ENCODE peak calls at places on chromosomes 13 and 19, in five cellular contexts. K is ascending aorta; V is CD8-positive, alpha-beta memory T cell; E is tibial nerve; O is uterus. T is an unnamed sample.
A peak's percentile ranks its signal among the peaks of the same experiment; 100 is the strongest.

GRCh38 chr19:7995756-7996155 is 9.7 kb downstream of the ELAVL1 start:
- DNase-seq in V (no peak), E (no peak), O (no peak), K (no peak), T (no peak)

GRCh38 chr19:49749055-49749716 is 13.9 kb downstream of the TSKS start:
- DNase-seq in V (no peak), O (no peak), K (no peak), E (no peak), T (no peak)

GRCh38 chr19:50555447-50556235 is 12.6 kb downstream of the LRRC4B start:
- DNase-seq in V (no peak), O (no peak), E (no peak), K (no peak), T (no peak)

GRCh38 chr13:20474515-20474914 is 51.1 kb downstream of the CRYL1 start:
- DNase-seq in E (no peak), V (no peak), K (no peak), O (no peak), T (no peak)

GRCh38 chr13:109479991-109480696 is 306.2 kb downstream of the IRS2 start:
- DNase-seq in O (no peak), V (no peak), K (no peak), E (no peak), T (no peak)

GRCh38 chr13:25286308-25286968 is 850 bp downstream of the MTMR6 start:
- DNase-seq in K (no peak), E (no peak), O (no peak), V (peak; percentile 47), T (peak; percentile 44)

GRCh38 chr13:19597523-19597922 is 35.9 kb upstream of the MPHOSPH8 start:
- DNase-seq in V (no peak), E (no peak), K (no peak), O (no peak), T (no peak)

GRCh38 chr19:12891553-12892021 is 627 bp downstream of the GCDH start:
- DNase-seq in O (no peak), V (no peak), K (no peak), E (no peak), T (no peak)

GRCh38 chr19:35973487-35973886 is 21.5 kb upstream of the SDHAF1 start:
- DNase-seq in V (no peak), E (no peak), K (no peak), O (no peak), T (no peak)

GRCh38 chr13:106610511-106610910 is 42.6 kb upstream of the ARGLU1 start:
- DNase-seq in V (no peak), O (no peak), E (no peak), K (no peak), T (no peak)

GRCh38 chr19:3285647-3286176 is 61.3 kb downstream of the CELF5 start:
- DNase-seq in O (no peak), K (no peak), V (peak; percentile 15), E (no peak), T (no peak)
- H3K4me3 ChIP-seq in O (no peak overlapping the region), K (peak overlapping the region; percentile 5), V (no peak overlapping the region), E (peak overlapping the region; percentile 7), T (no peak overlapping the region)

GRCh38 chr19:39506598-39506943 is 7.8 kb downstream of the DLL3 start:
- DNase-seq in K (no peak), O (no peak), V (no peak), E (no peak), T (no peak)

GRCh38 chr19:39506944-39507714 is 7.8 kb upstream of the SELENOV start:
- DNase-seq in E (no peak), O (no peak), K (no peak), V (peak; percentile 35), T (peak; percentile 43)

GRCh38 chr19:39508629-39509028 is 6.3 kb upstream of the SELENOV start:
- DNase-seq in E (no peak), O (no peak), V (no peak), K (no peak), T (no peak)

GRCh38 chr19:39507715-39508364 is 7.1 kb upstream of the SELENOV start:
- DNase-seq in V (no peak), E (no peak), O (no peak), K (no peak), T (no peak)

GRCh38 chr19:39509233-39509632 is 5.7 kb upstream of the SELENOV start:
- DNase-seq in V (no peak), O (no peak), K (no peak), E (no peak), T (no peak)
- H3K4me3 ChIP-seq in V (no peak overlapping the region), O (no peak overlapping the region), K (no peak overlapping the region), E (no peak overlapping the region), T (no peak overlapping the region)

GRCh38 chr19:17136026-17136425 is 60.4 kb downstream of the MYO9B start:
- DNase-seq in K (no peak), E (no peak), V (no peak), O (no peak), T (no peak)
- H3K4me3 ChIP-seq in K (peak overlapping the region; percentile 35), E (peak overlapping the region; percentile 40), V (no peak overlapping the region), O (no peak overlapping the region), T (no peak overlapping the region)

GRCh38 chr13:26878465-26878864 is 117.9 kb upstream of the GPR12 start:
- DNase-seq in O (no peak), K (no peak), E (no peak), V (no peak), T (no peak)

GRCh38 chr13:26867451-26868067 is 107.0 kb upstream of the GPR12 start:
- DNase-seq in K (no peak), E (no peak), V (no peak), O (no peak), T (peak; percentile 47)

GRCh38 chr13:26873174-26873698 is 112.7 kb upstream of the GPR12 start:
- DNase-seq in V (no peak), K (no peak), O (no peak), E (no peak), T (no peak)

DNA sequence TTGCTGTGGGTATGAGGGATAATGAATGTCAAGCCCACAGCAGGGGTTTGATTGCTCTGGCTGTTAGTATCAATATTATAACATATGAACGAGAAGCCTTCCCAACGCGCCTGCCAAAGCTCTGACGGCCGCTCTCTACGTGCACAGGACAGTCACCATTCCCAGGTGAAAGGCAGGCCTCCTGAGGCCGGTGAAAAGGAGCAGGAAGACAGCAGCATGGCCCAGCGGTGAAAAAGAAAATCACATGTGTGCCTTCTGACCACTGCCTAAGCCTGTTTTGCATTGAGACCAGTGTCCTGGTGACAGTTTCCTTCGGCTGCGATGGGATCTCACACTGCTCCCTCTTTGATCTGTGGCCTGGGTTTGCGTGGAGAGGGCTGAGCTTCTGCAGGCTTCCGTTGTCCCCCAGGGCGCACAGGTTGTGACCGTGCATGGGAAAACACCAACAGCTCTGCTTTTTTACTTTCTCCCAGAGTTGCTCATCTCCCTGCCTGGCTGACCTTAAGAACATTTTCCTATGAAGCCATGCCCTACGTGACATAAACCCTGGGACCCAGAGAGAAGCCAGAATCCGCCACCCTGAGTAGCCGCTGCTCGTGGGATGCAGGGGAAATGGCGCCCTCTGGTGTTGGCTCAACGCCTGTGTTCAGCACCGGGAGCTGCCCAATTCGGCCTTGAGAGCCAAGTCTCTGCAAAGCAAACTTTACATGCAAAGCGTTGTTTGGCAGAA is 112.0 kb upstream of the GPR12 start:
- DNase-seq in E (no peak), K (no peak), O (no peak), V (peak; percentile 6), T (peak; percentile 37)
- H3K4me3 ChIP-seq in E (no peak overlapping the region), K (no peak overlapping the region), O (no peak overlapping the region), V (no peak overlapping the region), T (no peak overlapping the region)

DNA sequence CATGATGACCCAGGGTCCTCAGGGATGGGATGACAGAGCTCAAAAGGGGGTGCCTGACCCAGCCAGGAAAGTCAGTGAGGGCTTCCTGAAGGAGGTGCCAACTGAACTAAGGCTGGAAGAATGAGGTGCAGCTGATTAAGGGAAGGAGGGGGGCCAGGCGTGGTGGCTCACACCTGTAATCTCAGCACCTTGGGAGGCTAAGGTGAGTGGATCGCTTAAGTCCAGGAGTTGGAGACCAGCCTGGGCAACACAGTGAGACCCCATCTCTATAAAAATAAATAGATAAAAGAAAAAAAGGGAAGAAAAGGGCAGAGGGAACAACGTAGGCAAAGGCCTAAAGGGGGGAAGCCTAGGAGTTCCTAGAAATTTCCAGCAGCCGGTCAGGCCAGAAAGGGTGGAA is 9.1 kb upstream of the LYPD3 start:
- DNase-seq in V (no peak), E (no peak), O (no peak), K (no peak), T (no peak)
- H3K4me3 ChIP-seq in V (no peak overlapping the region), E (peak overlapping the region; percentile 54), O (no peak overlapping the region), K (peak overlapping the region; percentile 60), T (no peak overlapping the region)

DNA sequence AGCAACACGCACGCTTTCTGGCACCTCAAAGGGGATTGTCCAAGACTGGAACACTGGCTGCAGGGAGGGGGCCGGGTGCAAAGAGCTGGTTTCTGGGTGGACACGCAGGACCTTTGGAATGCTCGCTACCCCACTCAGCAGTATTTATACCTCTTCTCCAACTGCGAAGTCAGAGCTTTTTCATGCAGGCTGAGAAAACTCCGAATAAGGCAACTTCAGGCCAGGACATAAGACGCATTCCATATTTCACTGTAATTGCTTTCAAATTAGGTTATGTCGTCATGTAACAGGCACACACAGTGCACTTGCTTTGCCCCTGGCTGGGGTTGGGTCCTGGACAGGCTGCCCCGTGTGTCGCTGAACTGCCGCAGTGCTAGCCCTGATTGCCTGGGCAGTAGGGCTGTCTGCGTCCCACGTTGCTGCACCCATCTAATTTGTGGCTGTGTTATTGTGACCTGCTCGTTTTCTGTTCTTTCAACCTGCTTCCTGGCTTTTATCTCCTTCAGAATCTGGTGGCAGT is 44.5 kb downstream of the ACTN4 start:
- DNase-seq in K (peak; percentile 80), V (no peak), O (peak; percentile 95), E (no peak), T (no peak)
- H3K4me3 ChIP-seq in K (peak overlapping the region; percentile 29), V (no peak overlapping the region), O (no peak overlapping the region), E (no peak overlapping the region), T (no peak overlapping the region)

T was measured in Jurkat, Clone E6-1.